ENCODE peak calls at places on chromosomes 6 and 20, in five cellular contexts. H is anterior cingulate cortex, E is T-helper 22 cell, L is tibial nerve, M is mesendoderm. J is an unnamed sample.

GRCh38 chr6:26309731-26310142 is 55.3 kb upstream of the BTN3A2 start:
- DNase-seq in H (no peak), E (no peak), L (no peak), M (no peak), J (no peak)

GRCh38 chr20:24102290-24102689 is 113.7 kb upstream of the GGTLC1 start:
- DNase-seq in H (no peak), E (no peak), L (no peak), M (peak), J (peak)

GRCh38 chr20:33423141-33423834 is 20.3 kb downstream of the SNTA1 start:
- DNase-seq in H (no peak), E (no peak), L (no peak), M (no peak), J (no peak)

GRCh38 chr6:168908887-168909286 is 344.8 kb downstream of the THBS2 start:
- DNase-seq in H (no peak), E (no peak), L (no peak), M (no peak), J (no peak)

GRCh38 chr6:150600302-150601017 is 775 bp downstream of the PLEKHG1 start:
- DNase-seq in H (peak), E (peak), L (peak), M (peak), J (peak)

GRCh38 chr6:40999498-41000070 is 39.4 kb downstream of the UNC5CL start:
- DNase-seq in H (no peak), E (no peak), L (peak), M (peak), J (peak)

GRCh38 chr20:5650191-5650691 is 100.0 kb upstream of the SHLD1 start:
- DNase-seq in H (no peak), E (no peak), L (no peak), M (no peak), J (no peak)

GRCh38 chr6:40845588-40845987 is 193.4 kb downstream of the UNC5CL start:
- DNase-seq in H (no peak), E (no peak), L (peak), M (peak), J (peak)

GRCh38 chr6:129131282-129131681 is 248.3 kb downstream of the LAMA2 start:
- DNase-seq in H (no peak), E (no peak), L (peak), M (no peak), J (no peak)

GRCh38 chr6:14354919-14355572 is 237.5 kb downstream of the CD83 start:
- DNase-seq in H (no peak), E (no peak), L (peak), M (no peak), J (no peak)

J was measured in neural progenitor cell.